ENCODE peak calls at places on chromosomes 3 and 15, in seven cellular contexts. C is fibroblast of lung, B is IMR-90, H is right lobe of liver, Y is mucosa of descending colon, N is heart right ventricle, P is Panc1. X is an unnamed sample.

GRCh38 chr15:39963806-39964205 is 29.9 kb downstream of the EIF2AK4 start:
- DNase-seq in H (no peak), N (no peak), Y (no peak), P (no peak), B (peak; percentile 14), C (no peak), X (no peak)

GRCh38 chr3:195106418-195106906 is 164.5 kb downstream of the XXYLT1 start:
- DNase-seq in N (peak; percentile 80), P (no peak), C (peak; percentile 61), Y (peak; percentile 64), H (peak; percentile 73), B (peak; percentile 52), X (peak; percentile 71)

GRCh38 chr3:146131616-146132410 is 29.2 kb downstream of the PLOD2 start:
- DNase-seq in C (peak; percentile 72), N (no peak), P (no peak), H (no peak), B (peak; percentile 91), Y (no peak), X (no peak)

GRCh38 chr15:73637527-73637926 is 4.3 kb upstream of the NPTN start:
- DNase-seq in C (no peak), N (no peak), P (no peak), B (no peak), H (no peak), Y (no peak), X (no peak)

GRCh38 chr15:30882861-30883433 is 20.8 kb upstream of the FAN1 start:
- DNase-seq in N (no peak), Y (no peak), C (no peak), B (no peak), P (no peak), H (no peak), X (no peak)

GRCh38 chr3:194397757-194398312 is 1.2 kb downstream of the GP5 start:
- DNase-seq in C (peak; percentile 8), P (no peak), H (peak; percentile 40), B (no peak), Y (no peak), N (no peak), X (peak; percentile 57)

GRCh38 chr15:93076217-93076616 is 12.8 kb downstream of the RGMA start:
- DNase-seq in C (no peak), B (no peak), N (no peak), H (no peak), Y (no peak), P (no peak), X (no peak)

GRCh38 chr15:39188930-39189329 is 391.9 kb upstream of the THBS1 start:
- DNase-seq in B (peak; percentile 89), Y (no peak), C (peak; percentile 59), P (no peak), H (no peak), N (no peak), X (no peak)

GRCh38 chr3:24255414-24255813 is 239.2 kb downstream of the THRB start:
- DNase-seq in C (no peak), P (no peak), Y (no peak), B (no peak), H (no peak), N (no peak), X (no peak)

GRCh38 chr3:24254649-24255048 is 240.0 kb downstream of the THRB start:
- DNase-seq in N (no peak), B (peak; percentile 84), P (no peak), H (no peak), C (peak; percentile 87), Y (no peak), X (no peak)

GRCh38 chr3:24258727-24259600 is 235.7 kb downstream of the THRB start:
- DNase-seq in H (no peak), C (no peak), P (no peak), Y (no peak), B (no peak), N (no peak), X (no peak)

GRCh38 chr3:24259901-24260512 is 234.6 kb downstream of the THRB start:
- DNase-seq in P (no peak), B (peak; percentile 22), N (no peak), H (peak; percentile 34), C (peak; percentile 39), Y (no peak), X (no peak)

DNA sequence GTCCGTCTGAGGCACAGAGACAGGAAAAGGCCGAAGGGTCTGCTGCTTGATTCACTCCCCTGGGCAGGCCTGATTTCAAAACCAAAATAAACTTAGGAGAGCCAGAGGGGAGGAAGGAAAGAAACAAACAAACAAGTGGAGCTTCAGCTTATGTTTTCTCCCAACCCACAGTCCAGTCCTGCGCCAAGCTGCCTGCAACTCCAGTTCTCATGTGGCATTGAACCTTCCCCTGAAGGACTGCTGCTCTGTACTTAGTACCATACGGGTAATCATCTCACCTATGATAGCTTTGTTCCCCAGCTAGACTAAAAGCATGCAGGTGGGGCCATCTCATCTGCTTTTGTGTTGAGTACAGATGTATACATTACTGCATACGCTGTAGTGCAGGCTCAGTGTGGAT is 236.4 kb downstream of the THRB start:
- DNase-seq in N (no peak), C (no peak), P (no peak), H (no peak), B (no peak), Y (no peak), X (no peak)
- H3K9me3 ChIP-seq in N (no peaks in the 10 kb centered on the region), C (no peaks in the 10 kb centered on the region), P (no peaks in the 10 kb centered on the region), H (no peaks in the 10 kb centered on the region), B (peaks cover 2% of the 10 kb centered on the region), Y (no peaks in the 10 kb centered on the region), X (no peaks in the 10 kb centered on the region)

GRCh38 chr3:10855871-10856662 is 40.0 kb downstream of the SLC6A11 start:
- DNase-seq in N (no peak), C (no peak), Y (no peak), H (no peak), P (no peak), B (no peak), X (no peak)
- TF ChIP-seq CTCF in N (no peak), C (peak; percentile 10), Y (no peak), H (no peak), P (peak; percentile 50), B (peak; percentile 10), X (no peak)

GRCh38 chr15:98850991-98851776 is 156.4 kb downstream of the PGPEP1L start:
- DNase-seq in P (no peak), Y (peak; percentile 79), N (peak; percentile 71), C (peak; percentile 76), B (peak; percentile 70), H (peak; percentile 80), X (peak; percentile 86)
- H3K4me1 ChIP-seq in P (peaks cover 74% of the 10 kb centered on the region), Y (peaks cover 17% of the 10 kb centered on the region), N (peaks cover 62% of the 10 kb centered on the region), C (peaks cover 25% of the 10 kb centered on the region), B (peaks cover 37% of the 10 kb centered on the region), H (no peaks in the 10 kb centered on the region), X (peaks cover 45% of the 10 kb centered on the region)

DNA sequence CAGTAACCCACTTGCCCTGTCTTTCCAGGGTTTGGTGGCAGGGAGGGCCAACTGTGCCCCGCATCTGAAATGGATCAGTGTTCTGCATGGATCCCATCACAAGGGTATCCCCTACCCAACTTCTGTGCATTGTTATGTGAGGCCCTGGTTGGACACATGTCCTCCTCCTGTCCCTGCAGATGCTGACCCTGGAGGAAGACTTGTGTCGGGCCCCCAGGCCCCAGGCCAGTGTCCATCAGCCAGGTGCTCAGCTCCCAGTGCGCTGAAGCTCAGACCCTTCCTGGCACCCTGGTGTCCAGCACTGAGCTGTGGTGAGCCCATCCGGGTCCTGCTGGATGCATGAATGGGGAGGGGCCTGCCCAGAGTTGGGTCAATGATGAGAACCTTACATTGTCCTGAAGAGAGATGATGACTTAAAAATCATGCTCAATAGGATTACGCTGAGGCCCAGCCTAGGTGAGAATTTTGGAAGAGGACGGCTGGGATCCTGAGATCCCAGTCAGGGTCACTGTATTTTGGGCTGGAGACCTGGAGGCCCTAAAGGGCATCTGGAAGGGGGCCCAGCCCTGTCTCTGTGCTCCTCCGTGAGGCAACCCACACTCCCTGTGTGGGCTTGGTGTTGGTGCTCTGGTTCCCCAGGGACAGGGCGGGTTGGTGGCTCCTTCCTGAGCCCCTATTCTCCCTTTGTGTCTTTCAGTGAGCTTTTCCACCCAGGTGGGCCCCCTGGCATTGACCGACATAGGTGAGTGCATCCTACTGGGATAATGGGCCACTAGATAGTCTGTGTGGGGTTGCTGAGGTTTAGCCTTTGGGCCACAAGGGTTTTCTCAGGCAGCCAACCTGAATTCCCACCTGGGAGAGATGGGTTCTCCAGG is 199.1 kb downstream of the UBE3A start:
- DNase-seq in P (no peak), B (no peak), N (peak; percentile 1), Y (no peak), H (peak; percentile 6), C (no peak), X (no peak)
- H3K9me3 ChIP-seq in P (no peaks in the 10 kb centered on the region), B (peaks cover 72% of the 10 kb centered on the region), N (no peaks in the 10 kb centered on the region), Y (peaks cover 93% of the 10 kb centered on the region), H (no peaks in the 10 kb centered on the region), C (no peaks in the 10 kb centered on the region), X (peaks cover 14% of the 10 kb centered on the region)

GRCh38 chr3:30488070-30488756 is 118.2 kb upstream of the TGFBR2 start:
- DNase-seq in P (no peak), N (no peak), C (no peak), B (no peak), Y (no peak), H (no peak), X (no peak)

GRCh38 chr3:30496496-30496966 is 109.9 kb upstream of the TGFBR2 start:
- DNase-seq in H (no peak), N (no peak), B (peak; percentile 81), Y (peak; percentile 20), P (no peak), C (peak; percentile 79), X (peak; percentile 16)

GRCh38 chr3:30493912-30494311 is 112.5 kb upstream of the TGFBR2 start:
- DNase-seq in C (peak; percentile 94), H (no peak), Y (no peak), N (no peak), B (peak; percentile 77), P (no peak), X (no peak)

GRCh38 chr3:30495172-30496124 is 111.0 kb upstream of the TGFBR2 start:
- DNase-seq in N (no peak), C (no peak), H (no peak), P (no peak), B (no peak), Y (no peak), X (peak; percentile 28)

GRCh38 chr3:30492581-30493192 is 113.7 kb upstream of the TGFBR2 start:
- DNase-seq in C (peak; percentile 39), H (no peak), Y (no peak), N (no peak), P (no peak), B (peak; percentile 40), X (no peak)
- TF ChIP-seq CTCF in C (no peak), H (no peak), Y (no peak), N (no peak), P (no peak), B (no peak), X (no peak)

DNA sequence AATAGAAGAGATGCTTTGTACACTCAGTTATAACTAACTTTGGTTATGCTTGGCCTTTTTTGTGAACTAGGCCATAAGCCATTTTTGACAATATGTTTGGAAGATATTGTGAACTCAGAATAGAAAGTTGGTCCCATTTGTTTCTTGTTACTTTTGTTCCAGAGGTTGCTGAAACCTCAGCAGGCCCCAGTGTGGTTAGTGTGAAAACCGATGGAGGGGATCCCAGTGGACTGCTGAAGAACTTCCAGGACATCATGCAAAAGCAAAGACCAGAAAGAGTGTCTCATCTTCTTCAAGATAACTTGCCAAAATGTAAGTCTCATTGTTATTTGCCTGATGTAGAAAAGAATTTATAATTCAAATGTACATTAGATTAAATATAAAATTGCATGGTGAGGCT is 5.7 kb downstream of the ALAS1 start:
- DNase-seq in N (no peak), H (no peak), Y (no peak), P (no peak), C (no peak), B (no peak), X (no peak)
- H3K4me1 ChIP-seq in N (peaks cover 59% of the 10 kb centered on the region), H (no peaks in the 10 kb centered on the region), Y (peaks cover 15% of the 10 kb centered on the region), P (peaks cover 8% of the 10 kb centered on the region), C (peaks cover 9% of the 10 kb centered on the region), B (peaks cover 7% of the 10 kb centered on the region), X (peaks cover 15% of the 10 kb centered on the region)

GRCh38 chr3:32257641-32258438 is 19.4 kb downstream of the CMTM8 start:
- DNase-seq in Y (no peak), H (no peak), N (no peak), C (no peak), B (no peak), P (no peak), X (peak; percentile 65)
- H3K9me3 ChIP-seq in Y (no peaks in the 10 kb centered on the region), H (no peaks in the 10 kb centered on the region), N (no peaks in the 10 kb centered on the region), C (no peaks in the 10 kb centered on the region), B (no peaks in the 10 kb centered on the region), P (no peaks in the 10 kb centered on the region), X (peaks cover 11% of the 10 kb centered on the region)

X was measured in DND-41.